ENCODE peak calls at places on chromosomes 3 and 15, in ten cellular contexts. S is stimulated activated CD4-positive, alpha-beta T cell treated with anti-CD3 and anti-CD28 coated beads, Interleukin-2, amount 100 ng/mL, for 48 hours; Z is osteocyte; W is foreskin fibroblast; T is H54; O is hepatic stellate cell; L is AG10803; K is caudate nucleus; F is AG09319; Q is OCI-LY7. D is an unnamed sample.

GRCh38 chr15:59993950-59994401 is 10.1 kb upstream of the FOXB1 start:
- DNase-seq in T (no peak), O (no peak), Z (no peak), S (no peak), L (no peak), Q (no peak), K (no peak), F (no peak), W (no peak), D (no peak)

GRCh38 chr3:36095238-36095637 is 285.1 kb upstream of the STAC start:
- DNase-seq in K (no peak), W (no peak), Q (peak; percentile 12), S (no peak), L (no peak), O (no peak), T (no peak), F (no peak), Z (no peak), D (no peak)

GRCh38 chr3:135103913-135104312 is 308.9 kb downstream of the EPHB1 start:
- DNase-seq in T (no peak), F (no peak), L (no peak), K (no peak), Z (no peak), S (no peak), Q (no peak), W (no peak), O (no peak), D (no peak)

GRCh38 chr15:101371081-101371480 is 76.0 kb upstream of the SNRPA1 start:
- DNase-seq in K (no peak), Q (no peak), S (no peak), W (no peak), L (no peak), T (no peak), F (no peak), Z (no peak), O (no peak), D (no peak)

GRCh38 chr15:73981761-73982222 is 10.3 kb downstream of the STOML1 start:
- DNase-seq in Z (no peak), S (no peak), O (no peak), W (no peak), L (no peak), F (no peak), T (no peak), Q (no peak), K (no peak), D (peak; percentile 43)

GRCh38 chr3:135240426-135240825 is 445.4 kb downstream of the EPHB1 start:
- DNase-seq in S (no peak), W (no peak), Z (peak; percentile 36), F (no peak), L (no peak), O (no peak), K (no peak), Q (no peak), T (no peak), D (no peak)

GRCh38 chr3:171460226-171461086 is at the start of gene TNIK:
- DNase-seq in T (peak; percentile 77), O (peak; percentile 90), Q (no peak), K (peak; percentile 90), L (peak; percentile 77), W (peak; percentile 91), F (peak; percentile 49), S (peak; percentile 86), Z (peak; percentile 91), D (peak; percentile 92)

GRCh38 chr3:77059354-77059753 is 19.5 kb downstream of the ROBO2 start:
- DNase-seq in O (no peak), K (no peak), L (no peak), Z (no peak), S (no peak), T (no peak), W (no peak), Q (no peak), F (no peak), D (no peak)

GRCh38 chr15:69388259-69388658 is 25.9 kb upstream of the KIF23 start:
- DNase-seq in K (no peak), Z (no peak), T (peak; percentile 48), F (peak; percentile 16), O (peak; percentile 26), L (peak; percentile 27), Q (no peak), S (no peak), W (peak; percentile 84), D (no peak)

GRCh38 chr15:70584441-70584837 is 178.9 kb downstream of the UACA start:
- DNase-seq in F (no peak), K (no peak), Z (no peak), Q (no peak), W (no peak), O (no peak), T (no peak), S (no peak), L (no peak), D (no peak)

GRCh38 chr15:67259375-67259774 is 4.8 kb downstream of the IQCH start:
- DNase-seq in W (no peak), O (no peak), S (no peak), T (no peak), Z (no peak), K (no peak), Q (no peak), L (no peak), F (no peak), D (no peak)

GRCh38 chr3:111859061-111859973 is at the start of gene PHLDB2:
- DNase-seq in W (peak; percentile 84), L (peak; percentile 80), K (peak; percentile 13), F (no peak), O (peak; percentile 75), S (peak; percentile 29), Z (peak; percentile 93), T (peak; percentile 51), Q (peak; percentile 56), D (peak; percentile 63)

GRCh38 chr3:73661262-73661661 is 36.5 kb upstream of the PDZRN3 start:
- DNase-seq in F (no peak), O (peak; percentile 8), W (peak; percentile 86), Q (no peak), K (no peak), T (no peak), S (no peak), L (peak; percentile 80), Z (no peak), D (peak; percentile 71)

GRCh38 chr15:23566070-23567050 is 886 bp downstream of the MKRN3 start:
- DNase-seq in L (peak; percentile 3), K (peak; percentile 15), Q (no peak), F (no peak), T (peak; percentile 7), S (no peak), Z (no peak), W (peak; percentile 28), O (no peak), D (no peak)

GRCh38 chr3:127630811-127631714 is 2.1 kb downstream of the PODXL2 start:
- DNase-seq in S (no peak), W (no peak), Z (no peak), T (no peak), O (no peak), Q (no peak), F (no peak), K (no peak), L (no peak), D (no peak)

GRCh38 chr3:177463863-177464262 is 266.6 kb upstream of the TBL1XR1 start:
- DNase-seq in F (no peak), Z (no peak), K (no peak), Q (no peak), W (peak; percentile 84), T (peak; percentile 33), L (peak; percentile 66), S (no peak), O (peak; percentile 55), D (peak; percentile 76)

GRCh38 chr3:95926904-95927501 is 887.4 kb upstream of the EPHA6 start:
- DNase-seq in T (no peak), K (no peak), Q (no peak), W (no peak), L (no peak), F (no peak), O (no peak), S (no peak), Z (no peak), D (no peak)

GRCh38 chr3:186882881-186883685 is 40.6 kb downstream of the ADIPOQ start:
- DNase-seq in L (peak; percentile 57), Z (no peak), T (peak; percentile 59), K (no peak), Q (no peak), W (peak; percentile 86), O (peak; percentile 74), F (no peak), S (peak; percentile 39), D (peak; percentile 75)

GRCh38 chr15:84099181-84099580 is 136.4 kb upstream of the GOLGA6L4 start:
- DNase-seq in K (no peak), L (no peak), F (no peak), T (no peak), S (no peak), Q (peak; percentile 41), Z (no peak), W (peak; percentile 3), O (no peak), D (peak; percentile 16)

GRCh38 chr3:150184426-150185071 is 213.9 kb upstream of the PFN2 start:
- DNase-seq in T (no peak), F (no peak), L (peak; percentile 14), K (no peak), W (peak; percentile 53), S (no peak), Q (no peak), O (peak; percentile 7), Z (no peak), D (no peak)

GRCh38 chr15:56468271-56468912 is 3.5 kb upstream of the MNS1 start:
- DNase-seq in K (no peak), S (no peak), O (peak; percentile 30), F (no peak), Z (no peak), T (no peak), Q (peak; percentile 20), L (peak; percentile 18), W (peak; percentile 38), D (peak; percentile 40)

GRCh38 chr3:156727519-156728205 is 53.3 kb downstream of the TIPARP start:
- DNase-seq in F (no peak), S (no peak), K (no peak), Z (no peak), W (peak; percentile 30), T (no peak), Q (peak; percentile 8), O (no peak), L (no peak), D (no peak)

GRCh38 chr3:140298569-140299070 is 363.6 kb downstream of the CLSTN2 start:
- DNase-seq in T (no peak), Z (no peak), O (no peak), F (no peak), L (no peak), S (no peak), K (no peak), Q (no peak), W (no peak), D (no peak)

GRCh38 chr15:59590027-59590426 is 21.6 kb upstream of the GCNT3 start:
- DNase-seq in L (no peak), O (no peak), S (peak; percentile 4), K (no peak), T (no peak), Z (no peak), W (no peak), F (no peak), Q (no peak), D (no peak)

GRCh38 chr3:197495999-197496745 is 59.6 kb downstream of the BDH1 start:
- DNase-seq in F (no peak), Z (no peak), S (no peak), Q (no peak), T (no peak), L (no peak), K (no peak), W (no peak), O (no peak), D (no peak)

GRCh38 chr3:179324270-179324754 is 1.5 kb downstream of the ZNF639 start:
- DNase-seq in F (no peak), O (peak; percentile 59), S (no peak), W (peak; percentile 63), Q (peak; percentile 48), Z (no peak), K (no peak), T (no peak), L (peak; percentile 37), D (peak; percentile 31)

GRCh38 chr3:134328147-134328591 is 46.1 kb downstream of the AMOTL2 start:
- DNase-seq in F (no peak), S (no peak), L (peak; percentile 96), Q (no peak), W (peak; percentile 93), K (no peak), T (no peak), O (peak; percentile 75), Z (no peak), D (peak; percentile 94)

GRCh38 chr3:12479919-12480425 is 4.3 kb upstream of the TSEN2 start:
- DNase-seq in S (no peak), F (no peak), T (peak; percentile 46), O (peak; percentile 67), Z (no peak), K (no peak), L (peak; percentile 39), Q (peak; percentile 64), W (peak; percentile 76), D (peak; percentile 49)